ENCODE peak calls at places on chromosomes 16 and 17, in five cellular contexts. G, J, M, W and C are unnamed samples.

GRCh38 chr17:50269477-50270429 is 4.5 kb upstream of the TMEM92 start:
- DNase-seq in G (peak), J (peak), M (peak), W (peak), C (peak)

GRCh38 chr17:34254651-34255380 is at the start of gene CCL2:
- DNase-seq in G (no peak), J (peak), M (peak), W (peak), C (no peak)

GRCh38 chr17:73118876-73119485 is 26.5 kb upstream of the SLC39A11 start:
- DNase-seq in G (no peak), J (no peak), M (no peak), W (no peak), C (no peak)

GRCh38 chr17:74746376-74746775 is 2.1 kb upstream of the NHERF1 start:
- DNase-seq in G (no peak), J (no peak), M (no peak), W (no peak), C (no peak)

GRCh38 chr17:48484850-48485249 is 46.0 kb downstream of the HOXB1 start:
- DNase-seq in G (peak), J (no peak), M (no peak), W (peak), C (no peak)

GRCh38 chr17:42526031-42526444 is 10.0 kb upstream of the NAGLU start:
- DNase-seq in G (no peak), J (peak), M (no peak), W (peak), C (no peak)

GRCh38 chr17:82496529-82497434 is 22.8 kb upstream of the FOXK2 start:
- DNase-seq in G (peak), J (peak), M (peak), W (peak), C (peak)

GRCh38 chr17:61139219-61139618 is 260.4 kb upstream of the TBX2 start:
- DNase-seq in G (peak), J (peak), M (no peak), W (peak), C (no peak)

GRCh38 chr16:67157892-67158635 is 1.6 kb downstream of the TRADD start:
- DNase-seq in G (no peak), J (no peak), M (no peak), W (no peak), C (no peak)

GRCh38 chr16:50368410-50369132 is at the start of gene BRD7:
- DNase-seq in G (peak), J (peak), M (peak), W (peak), C (peak)

GRCh38 chr16:80023865-80024264 is 423.3 kb upstream of the MAF start:
- DNase-seq in G (no peak), J (no peak), M (no peak), W (peak), C (no peak)

GRCh38 chr16:88810868-88811599 is 694 bp downstream of the APRT start:
- DNase-seq in G (peak), J (peak), M (peak), W (peak), C (peak)

GRCh38 chr17:80104321-80104955 is 3.1 kb downstream of the GAA start:
- DNase-seq in G (no peak), J (no peak), M (no peak), W (peak), C (peak)

GRCh38 chr16:31354394-31355291 is at the start of gene ITGAX:
- DNase-seq in G (peak), J (peak), M (no peak), W (peak), C (peak)

GRCh38 chr16:86018487-86018886 is 119.5 kb downstream of the IRF8 start:
- DNase-seq in G (no peak), J (peak), M (peak), W (peak), C (no peak)

GRCh38 chr17:48542956-48543853 is 1.7 kb downstream of the HOXB2 start:
- DNase-seq in G (peak), J (peak), M (no peak), W (no peak), C (no peak)

GRCh38 chr17:4877089-4877488 is 22.2 kb upstream of the C17orf107 start:
- DNase-seq in G (no peak), J (no peak), M (no peak), W (no peak), C (no peak)

GRCh38 chr17:18093616-18094408 is 6.1 kb downstream of the DRG2 start:
- DNase-seq in G (peak), J (no peak), M (no peak), W (peak), C (peak)

GRCh38 chr16:85331685-85332084 is 219.4 kb upstream of the CIBAR2 start:
- DNase-seq in G (no peak), J (peak), M (no peak), W (no peak), C (no peak)

GRCh38 chr16:85078176-85078700 is 34.0 kb downstream of the CIBAR2 start:
- DNase-seq in G (no peak), J (no peak), M (no peak), W (no peak), C (peak)

GRCh38 chr16:21101631-21102420 is 48.8 kb downstream of the DNAH3 start:
- DNase-seq in G (peak), J (no peak), M (no peak), W (peak), C (no peak)

GRCh38 chr16:48197294-48197693 is 41.5 kb upstream of the ABCC12 start:
- DNase-seq in G (no peak), J (no peak), M (no peak), W (no peak), C (no peak)

GRCh38 chr16:53220585-53220984 is 165.8 kb downstream of the CHD9 start:
- DNase-seq in G (no peak), J (no peak), M (no peak), W (peak), C (no peak)

GRCh38 chr17:12085076-12085949 is 64.6 kb downstream of the MAP2K4 start:
- DNase-seq in G (no peak), J (no peak), M (no peak), W (no peak), C (no peak)
- H3K27ac ChIP-seq in G (no peak), J (no peak), M (no peak), W (no peak), C (no peak)

DNA sequence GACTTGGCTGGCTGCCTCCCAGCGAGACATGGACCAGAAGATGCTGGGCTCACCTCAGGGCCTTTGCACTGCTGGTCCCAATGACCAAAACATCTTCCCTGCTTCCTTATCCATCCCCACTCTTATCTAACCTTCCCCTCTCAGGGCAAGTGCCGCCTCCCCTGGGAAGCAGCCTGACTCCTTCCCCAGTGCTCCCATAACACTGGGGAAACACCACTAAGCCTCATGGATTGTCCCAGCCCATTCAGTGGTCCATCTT is 5.6 kb downstream of the TMC6 start:
- DNase-seq in G (no peak), J (no peak), M (no peak), W (no peak), C (no peak)
- H3K4me3 ChIP-seq in G (no peak), J (no peak), M (no peak), W (no peak), C (no peak)

GRCh38 chr17:71029246-71029645 is 859.9 kb downstream of the KCNJ2 start:
- DNase-seq in G (no peak), J (no peak), M (no peak), W (no peak), C (no peak)
- TF ChIP-seq CTCF in G (no peak), J (no peak), M (no peak), W (no peak), C (no peak)

GRCh38 chr17:77381731-77382130 is 241.0 kb downstream of the SEC14L1 start:
- DNase-seq in G (no peak), J (no peak), M (no peak), W (no peak), C (no peak)
- H3K27ac ChIP-seq in G (no peak), J (no peak), M (no peak), W (no peak), C (no peak)